ENCODE peak calls at places on chromosomes 6 and 20, in eight cellular contexts. C is effector memory CD8-positive, alpha-beta T cell; Q is left ventricle myocardium superior; R is stimulated activated CD8-positive, alpha-beta memory T cell treated with anti-CD3 and anti-CD28 coated beads, Interleukin-4, amount 100 ng/mL, for 48 hours; S is mesendoderm; K is H7; N is Calu3; B is neural crest cell. P is an unnamed sample.

GRCh38 chr6:39804666-39805065 is 12.5 kb downstream of the DAAM2 start:
- DNase-seq in K (no peak), S (no peak), Q (no peak), B (no peak), C (no peak), N (no peak), R (no peak), P (no peak)

GRCh38 chr20:23641936-23642751 is 4.4 kb upstream of the CST3 start:
- DNase-seq in C (no peak), R (no peak), B (no peak), K (no peak), Q (peak), S (no peak), N (no peak), P (peak)

GRCh38 chr20:32877507-32877906 is 18.8 kb downstream of the EFCAB8 start:
- DNase-seq in R (no peak), K (no peak), C (no peak), N (no peak), B (no peak), Q (no peak), S (no peak), P (peak)

GRCh38 chr6:152648090-152648489 is 10.9 kb upstream of the SYNE1 start:
- DNase-seq in B (no peak), C (no peak), R (no peak), K (no peak), N (no peak), S (no peak), Q (no peak), P (no peak)

GRCh38 chr6:160188773-160189172 is 67.2 kb downstream of the SLC22A1 start:
- DNase-seq in C (no peak), B (no peak), Q (no peak), R (no peak), N (no peak), S (no peak), K (no peak), P (peak)

GRCh38 chr20:50248104-50248631 is 57.5 kb downstream of the CEBPB start:
- DNase-seq in C (no peak), Q (no peak), R (no peak), K (no peak), S (no peak), B (no peak), N (peak), P (peak)

GRCh38 chr20:46307139-46307998 is 929 bp downstream of the CDH22 start:
- DNase-seq in K (peak), R (peak), B (peak), C (peak), Q (peak), N (peak), S (peak), P (peak)

GRCh38 chr6:56223995-56224394 is 23.4 kb downstream of the COL21A1 start:
- DNase-seq in C (no peak), Q (no peak), N (no peak), R (no peak), S (no peak), B (no peak), K (no peak), P (peak)

GRCh38 chr20:64188682-64189529 is 24.7 kb downstream of the MYT1 start:
- DNase-seq in R (no peak), N (peak), K (peak), C (no peak), S (peak), Q (peak), B (peak), P (peak)

GRCh38 chr6:46926481-46926880 is 4.7 kb upstream of the ADGRF5 start:
- DNase-seq in R (no peak), B (no peak), N (peak), S (no peak), Q (no peak), K (no peak), C (no peak), P (no peak)

GRCh38 chr6:31585531-31585930 is 546 bp upstream of the LST1 start:
- DNase-seq in R (peak), S (peak), C (no peak), N (peak), B (no peak), Q (no peak), K (peak), P (peak)

GRCh38 chr6:3848925-3849605 is at the start of gene FAM50B:
- DNase-seq in Q (peak), B (peak), C (peak), S (peak), N (peak), K (peak), R (peak), P (peak)

GRCh38 chr6:25950297-25950696 is 12.3 kb upstream of the TRIM38 start:
- DNase-seq in C (no peak), K (no peak), S (no peak), B (no peak), Q (no peak), N (no peak), R (no peak), P (no peak)

GRCh38 chr6:33695451-33695855 is 16.0 kb downstream of the UQCC2 start:
- DNase-seq in N (no peak), B (no peak), C (no peak), Q (no peak), R (no peak), K (peak), S (no peak), P (no peak)

GRCh38 chr6:41922154-41922553 is 855 bp downstream of the BYSL start:
- DNase-seq in S (no peak), N (no peak), Q (no peak), C (no peak), K (no peak), R (no peak), B (no peak), P (no peak)

GRCh38 chr6:13763740-13764381 is 50.5 kb downstream of the MCUR1 start:
- DNase-seq in K (no peak), C (no peak), R (peak), Q (no peak), B (no peak), S (no peak), N (no peak), P (no peak)

GRCh38 chr6:155185544-155185943 is 78.3 kb upstream of the CLDN20 start:
- DNase-seq in N (peak), R (peak), S (peak), Q (no peak), C (no peak), B (no peak), K (peak), P (peak)

GRCh38 chr6:150312395-150312794 is 56.4 kb upstream of the IYD start:
- DNase-seq in R (no peak), Q (no peak), K (no peak), N (no peak), S (no peak), C (no peak), B (no peak), P (no peak)

GRCh38 chr6:7145269-7146078 is 37.7 kb downstream of the RREB1 start:
- DNase-seq in R (no peak), C (no peak), S (peak), B (no peak), N (peak), Q (no peak), K (no peak), P (no peak)

GRCh38 chr20:2741463-2741862 is 48.9 kb downstream of the EBF4 start:
- DNase-seq in Q (no peak), S (no peak), K (no peak), B (no peak), N (no peak), R (no peak), C (no peak), P (no peak)

GRCh38 chr20:20780127-20780822 is 67.8 kb upstream of the RALGAPA2 start:
- DNase-seq in Q (peak), C (no peak), N (peak), S (peak), K (peak), B (no peak), R (no peak), P (no peak)

GRCh38 chr20:49346682-49347081 is 68.8 kb upstream of the ZNFX1 start:
- DNase-seq in R (no peak), C (no peak), B (no peak), N (no peak), S (peak), Q (no peak), K (no peak), P (no peak)

P was measured in A172.